ENCODE peak calls at places on chromosomes 2 and 18, in eight cellular contexts. One of them, this sample, is unnamed. For H3K9me3, the result is how much of the 10 kb centered on the place peaks cover.

GRCh38 chr18:28127228-28127627 is 49.7 kb downstream of the CDH2 start:
- DNase-seq in HepG2: no peak
- DNase-seq in aorta: no peak
- DNase-seq in SK-N-SH: no peak
- DNase-seq in uterus: no peak
- DNase-seq in naive thymus-derived CD4-positive, alpha-beta T cell: no peak
- DNase-seq in NT2/D1: no peak
- DNase-seq in small intestine: no peak
- DNase-seq in this sample: no peak

GRCh38 chr2:175575346-175576258 is 394.1 kb upstream of the ATP5MC3 start:
- DNase-seq in SK-N-SH: no peak
- DNase-seq in small intestine: no peak
- DNase-seq in aorta: no peak
- DNase-seq in HepG2: no peak
- DNase-seq in uterus: no peak
- DNase-seq in naive thymus-derived CD4-positive, alpha-beta T cell: no peak
- DNase-seq in NT2/D1: no peak
- DNase-seq in this sample: no peak

GRCh38 chr2:101899257-101899656 is 92.5 kb upstream of the IL1R2 start:
- DNase-seq in HepG2: no peak
- DNase-seq in small intestine: no peak
- DNase-seq in naive thymus-derived CD4-positive, alpha-beta T cell: no peak
- DNase-seq in aorta: no peak
- DNase-seq in uterus: no peak
- DNase-seq in NT2/D1: no peak
- DNase-seq in SK-N-SH: no peak
- DNase-seq in this sample: no peak

GRCh38 chr2:81495556-81495955 is 1191.0 kb upstream of the LRRTM1 start:
- DNase-seq in HepG2: no peak
- DNase-seq in aorta: no peak
- DNase-seq in NT2/D1: no peak
- DNase-seq in uterus: no peak
- DNase-seq in SK-N-SH: no peak
- DNase-seq in small intestine: no peak
- DNase-seq in naive thymus-derived CD4-positive, alpha-beta T cell: no peak
- DNase-seq in this sample: no peak

GRCh38 chr2:169768262-169768995 is 30.2 kb upstream of the SSB start:
- DNase-seq in aorta: peak
- DNase-seq in naive thymus-derived CD4-positive, alpha-beta T cell: peak
- DNase-seq in uterus: peak
- DNase-seq in HepG2: no peak
- DNase-seq in small intestine: peak
- DNase-seq in SK-N-SH: no peak
- DNase-seq in NT2/D1: no peak
- DNase-seq in this sample: peak

GRCh38 chr2:170715062-170715931 is at the start of gene SP5:
- DNase-seq in HepG2: peak
- DNase-seq in SK-N-SH: peak
- DNase-seq in small intestine: peak
- DNase-seq in naive thymus-derived CD4-positive, alpha-beta T cell: peak
- DNase-seq in uterus: peak
- DNase-seq in aorta: peak
- DNase-seq in NT2/D1: no peak
- DNase-seq in this sample: peak

GRCh38 chr18:44917184-44917864 is 236.6 kb downstream of the SETBP1 start:
- DNase-seq in naive thymus-derived CD4-positive, alpha-beta T cell: no peak
- DNase-seq in aorta: no peak
- DNase-seq in small intestine: no peak
- DNase-seq in SK-N-SH: no peak
- DNase-seq in uterus: no peak
- DNase-seq in NT2/D1: no peak
- DNase-seq in HepG2: no peak
- DNase-seq in this sample: no peak

GRCh38 chr2:237486334-237486818 is 675 bp upstream of the MLPH start:
- DNase-seq in naive thymus-derived CD4-positive, alpha-beta T cell: no peak
- DNase-seq in small intestine: no peak
- DNase-seq in NT2/D1: no peak
- DNase-seq in HepG2: no peak
- DNase-seq in uterus: no peak
- DNase-seq in SK-N-SH: no peak
- DNase-seq in aorta: no peak
- DNase-seq in this sample: no peak

GRCh38 chr2:235675678-235676535 is 182.1 kb downstream of the AGAP1 start:
- DNase-seq in SK-N-SH: no peak
- DNase-seq in small intestine: no peak
- DNase-seq in naive thymus-derived CD4-positive, alpha-beta T cell: no peak
- DNase-seq in NT2/D1: no peak
- DNase-seq in HepG2: peak
- DNase-seq in uterus: no peak
- DNase-seq in aorta: no peak
- DNase-seq in this sample: no peak

GRCh38 chr2:207332473-207333212 is 166.9 kb upstream of the KLF7 start:
- DNase-seq in uterus: no peak
- DNase-seq in small intestine: no peak
- DNase-seq in SK-N-SH: no peak
- DNase-seq in HepG2: no peak
- DNase-seq in NT2/D1: no peak
- DNase-seq in aorta: no peak
- DNase-seq in naive thymus-derived CD4-positive, alpha-beta T cell: no peak
- DNase-seq in this sample: no peak

GRCh38 chr2:203453858-203454451 is 81.1 kb downstream of the RAPH1 start:
- DNase-seq in SK-N-SH: peak
- DNase-seq in NT2/D1: peak
- DNase-seq in uterus: no peak
- DNase-seq in naive thymus-derived CD4-positive, alpha-beta T cell: no peak
- DNase-seq in HepG2: peak
- DNase-seq in small intestine: peak
- DNase-seq in aorta: no peak
- DNase-seq in this sample: no peak

GRCh38 chr2:229344151-229344551 is 73.1 kb upstream of the PID1 start:
- DNase-seq in NT2/D1: no peak
- DNase-seq in HepG2: no peak
- DNase-seq in small intestine: no peak
- DNase-seq in uterus: no peak
- DNase-seq in SK-N-SH: no peak
- DNase-seq in naive thymus-derived CD4-positive, alpha-beta T cell: no peak
- DNase-seq in aorta: no peak
- DNase-seq in this sample: no peak

GRCh38 chr2:17814601-17815000 is 1.7 kb upstream of the MSGN1 start:
- DNase-seq in aorta: no peak
- DNase-seq in uterus: no peak
- DNase-seq in HepG2: no peak
- DNase-seq in naive thymus-derived CD4-positive, alpha-beta T cell: no peak
- DNase-seq in SK-N-SH: no peak
- DNase-seq in small intestine: no peak
- DNase-seq in NT2/D1: no peak
- DNase-seq in this sample: no peak

GRCh38 chr2:242085941-242086621 is 216.6 kb downstream of the RTP5 start:
- DNase-seq in HepG2: peak
- DNase-seq in NT2/D1: no peak
- DNase-seq in aorta: peak
- DNase-seq in naive thymus-derived CD4-positive, alpha-beta T cell: peak
- DNase-seq in SK-N-SH: no peak
- DNase-seq in small intestine: no peak
- DNase-seq in uterus: no peak
- DNase-seq in this sample: no peak

GRCh38 chr2:74648009-74648443 is at the start of gene M1AP:
- DNase-seq in NT2/D1: peak
- DNase-seq in aorta: no peak
- DNase-seq in naive thymus-derived CD4-positive, alpha-beta T cell: no peak
- DNase-seq in SK-N-SH: no peak
- DNase-seq in uterus: no peak
- DNase-seq in HepG2: no peak
- DNase-seq in small intestine: peak
- DNase-seq in this sample: no peak

GRCh38 chr18:79402977-79403722 is 7.4 kb downstream of the NFATC1 start:
- DNase-seq in uterus: peak
- DNase-seq in aorta: peak
- DNase-seq in NT2/D1: no peak
- DNase-seq in SK-N-SH: no peak
- DNase-seq in HepG2: no peak
- DNase-seq in naive thymus-derived CD4-positive, alpha-beta T cell: no peak
- DNase-seq in small intestine: no peak
- DNase-seq in this sample: peak

GRCh38 chr2:127968610-127969339 is 59.1 kb downstream of the SAP130 start:
- DNase-seq in small intestine: no peak
- DNase-seq in SK-N-SH: no peak
- DNase-seq in uterus: no peak
- DNase-seq in aorta: no peak
- DNase-seq in HepG2: no peak
- DNase-seq in naive thymus-derived CD4-positive, alpha-beta T cell: no peak
- DNase-seq in NT2/D1: no peak
- DNase-seq in this sample: peak

GRCh38 chr2:46873632-46874068 is 42.0 kb downstream of the MCFD2 start:
- DNase-seq in HepG2: peak
- DNase-seq in naive thymus-derived CD4-positive, alpha-beta T cell: no peak
- DNase-seq in uterus: peak
- DNase-seq in aorta: peak
- DNase-seq in small intestine: peak
- DNase-seq in SK-N-SH: peak
- DNase-seq in NT2/D1: peak
- DNase-seq in this sample: peak

GRCh38 chr2:33459745-33460144 is 16.7 kb upstream of the RASGRP3 start:
- DNase-seq in naive thymus-derived CD4-positive, alpha-beta T cell: no peak
- DNase-seq in small intestine: no peak
- DNase-seq in NT2/D1: no peak
- DNase-seq in SK-N-SH: no peak
- DNase-seq in aorta: no peak
- DNase-seq in HepG2: no peak
- DNase-seq in uterus: no peak
- DNase-seq in this sample: no peak
- H3K4me3 ChIP-seq in naive thymus-derived CD4-positive, alpha-beta T cell: no peak
- H3K4me3 ChIP-seq in small intestine: no peak
- H3K4me3 ChIP-seq in NT2/D1: no peak
- H3K4me3 ChIP-seq in SK-N-SH: no peak
- H3K4me3 ChIP-seq in aorta: no peak
- H3K4me3 ChIP-seq in HepG2: no peak
- H3K4me3 ChIP-seq in uterus: no peak
- H3K4me3 ChIP-seq in this sample: peak

DNA sequence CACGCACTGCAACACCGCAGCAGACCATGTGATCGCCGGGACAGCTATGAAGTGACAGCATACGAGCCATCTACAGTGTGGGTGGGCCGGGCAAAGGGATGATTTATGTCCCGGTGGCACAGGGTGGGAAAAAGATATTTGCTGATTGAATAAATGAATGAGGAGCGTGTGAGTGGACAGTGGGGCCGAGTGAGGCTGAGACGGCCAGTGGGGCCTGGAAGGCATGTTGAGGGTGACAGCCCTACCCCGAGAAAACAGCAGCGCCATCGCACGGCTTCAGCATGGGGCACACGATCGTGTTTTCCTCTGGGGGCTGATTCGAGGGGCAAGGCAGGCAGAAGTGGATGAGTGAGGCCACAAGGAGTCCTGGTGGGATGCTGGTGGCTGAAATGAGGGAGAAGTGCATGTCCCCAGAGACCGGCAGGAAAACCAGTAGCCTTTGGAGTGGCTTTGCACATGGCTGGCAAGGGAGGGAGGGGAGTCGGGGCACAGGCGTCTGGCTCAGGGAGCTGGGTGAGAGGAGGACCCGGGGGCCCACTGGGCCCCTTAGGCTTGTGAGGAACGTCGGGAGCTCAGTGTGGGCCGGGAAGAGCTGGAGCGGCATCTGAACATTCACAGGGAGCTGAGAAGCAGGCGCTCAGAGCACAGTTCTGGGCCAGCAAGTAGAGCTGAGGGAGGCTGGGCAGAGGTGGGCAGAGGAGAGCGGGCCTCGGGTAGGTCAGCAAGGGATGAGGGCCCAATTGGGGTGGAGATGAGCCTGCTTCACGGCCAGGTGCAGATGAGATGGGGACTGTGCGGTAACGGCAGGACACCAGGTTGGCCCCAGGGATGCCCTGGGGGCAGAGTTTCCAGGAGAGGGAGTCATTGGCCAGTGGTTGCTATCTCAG is 32.1 kb upstream of the MAL start:
- DNase-seq in aorta: no peak
- DNase-seq in NT2/D1: no peak
- DNase-seq in small intestine: no peak
- DNase-seq in SK-N-SH: no peak
- DNase-seq in uterus: no peak
- DNase-seq in naive thymus-derived CD4-positive, alpha-beta T cell: no peak
- DNase-seq in HepG2: no peak
- DNase-seq in this sample: no peak
- H3K9me3 ChIP-seq in aorta: under half
- H3K9me3 ChIP-seq in NT2/D1: under half
- H3K9me3 ChIP-seq in small intestine: under half
- H3K9me3 ChIP-seq in SK-N-SH: under half
- H3K9me3 ChIP-seq in uterus: under half
- H3K9me3 ChIP-seq in naive thymus-derived CD4-positive, alpha-beta T cell: under half
- H3K9me3 ChIP-seq in HepG2: under half
- H3K9me3 ChIP-seq in this sample: under half

DNA sequence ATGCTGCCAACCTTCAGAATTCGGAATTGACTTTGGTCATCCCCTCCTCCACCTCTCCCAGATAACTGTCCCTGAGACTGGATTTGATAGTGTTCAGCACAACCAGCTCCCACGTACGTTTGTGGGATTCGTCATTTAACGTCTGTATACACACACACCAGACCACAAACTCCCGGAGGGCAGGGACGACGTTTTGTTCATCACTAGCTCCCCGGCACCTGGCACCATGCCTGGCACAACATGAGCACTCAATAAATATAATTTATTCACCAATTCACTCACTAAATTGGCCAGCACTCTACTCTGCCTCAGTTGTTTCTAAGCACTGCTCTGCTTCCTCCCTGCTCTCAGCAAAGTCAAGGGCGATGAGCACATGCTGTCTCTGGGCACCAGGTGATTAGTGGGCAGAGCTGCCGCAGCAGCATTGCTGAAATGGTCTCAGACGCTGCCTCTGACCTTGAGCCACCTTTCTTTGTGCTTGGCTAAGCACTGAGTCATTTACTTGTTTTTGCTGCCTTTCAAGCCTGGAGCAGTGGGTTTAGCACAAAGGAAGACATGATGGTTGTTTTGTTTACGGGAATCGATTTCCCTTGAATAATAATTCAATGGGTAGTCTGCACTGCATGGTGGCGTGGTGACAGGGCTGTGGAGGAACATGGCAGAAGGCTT is 19.3 kb upstream of the LOXHD1 start:
- DNase-seq in NT2/D1: peak
- DNase-seq in uterus: no peak
- DNase-seq in HepG2: no peak
- DNase-seq in SK-N-SH: no peak
- DNase-seq in naive thymus-derived CD4-positive, alpha-beta T cell: no peak
- DNase-seq in small intestine: no peak
- DNase-seq in aorta: no peak
- DNase-seq in this sample: no peak
- H3K4me3 ChIP-seq in NT2/D1: no peak
- H3K4me3 ChIP-seq in uterus: no peak
- H3K4me3 ChIP-seq in HepG2: no peak
- H3K4me3 ChIP-seq in SK-N-SH: no peak
- H3K4me3 ChIP-seq in naive thymus-derived CD4-positive, alpha-beta T cell: no peak
- H3K4me3 ChIP-seq in small intestine: no peak
- H3K4me3 ChIP-seq in aorta: no peak
- H3K4me3 ChIP-seq in this sample: no peak

DNA sequence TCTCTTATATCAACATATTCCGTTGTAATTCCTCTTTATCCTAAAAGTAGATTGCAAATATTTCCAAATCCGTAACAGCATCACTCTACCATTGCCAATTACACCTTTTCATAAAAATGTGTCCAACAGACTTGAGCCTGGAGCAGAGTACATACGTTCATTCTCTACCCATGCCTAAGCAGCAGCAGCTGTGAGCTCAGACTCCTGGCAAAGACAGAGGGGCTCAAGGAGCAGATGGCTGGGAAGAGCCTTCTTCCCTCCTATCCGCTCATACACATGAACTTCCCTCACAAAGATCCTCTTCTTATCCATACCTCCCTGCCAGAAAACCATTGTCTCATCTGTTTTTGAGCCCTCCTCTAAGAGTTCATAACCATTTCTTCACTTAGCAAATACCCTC is 164.3 kb upstream of the ARL4C start:
- DNase-seq in HepG2: no peak
- DNase-seq in naive thymus-derived CD4-positive, alpha-beta T cell: no peak
- DNase-seq in small intestine: no peak
- DNase-seq in SK-N-SH: no peak
- DNase-seq in aorta: no peak
- DNase-seq in NT2/D1: no peak
- DNase-seq in uterus: no peak
- DNase-seq in this sample: no peak
- H3K9me3 ChIP-seq in HepG2: under half
- H3K9me3 ChIP-seq in naive thymus-derived CD4-positive, alpha-beta T cell: under half
- H3K9me3 ChIP-seq in small intestine: under half
- H3K9me3 ChIP-seq in SK-N-SH: under half
- H3K9me3 ChIP-seq in aorta: under half
- H3K9me3 ChIP-seq in NT2/D1: under half
- H3K9me3 ChIP-seq in uterus: under half
- H3K9me3 ChIP-seq in this sample: under half